ENCODE peak calls at places on chromosome 3, in ten cellular contexts. A is endothelial cell, T is psoas muscle, U is BJ, R is GM13976, Q is brain microvascular endothelial cell, F is WTC11, G is fibroblast of the aortic adventitia, J is fibroblast of mammary gland, Z is choroid plexus epithelial cell. X is an unnamed sample.
A peak's percentile ranks its signal among the peaks of the same experiment; 100 is the strongest.

GRCh38 chr3:124584552-124585391 is 145.5 kb upstream of the UMPS start:
- DNase-seq in U (no peak), A (peak; percentile 91), T (peak; percentile 89), R (peak; percentile 54), G (no peak), F (peak; percentile 86), Q (peak; percentile 31), Z (peak; percentile 27), J (peak; percentile 28), X (peak; percentile 54)

GRCh38 chr3:30680789-30681188 is 74.4 kb downstream of the TGFBR2 start:
- DNase-seq in J (no peak), R (no peak), Z (peak; percentile 83), Q (no peak), A (no peak), T (no peak), G (peak; percentile 35), F (peak; percentile 18), U (no peak), X (peak; percentile 39)

GRCh38 chr3:142993958-142994442 is 7.4 kb upstream of the U2SURP start:
- DNase-seq in A (peak; percentile 71), J (peak; percentile 82), R (peak; percentile 74), G (peak; percentile 87), Z (peak; percentile 89), T (peak; percentile 71), F (peak; percentile 58), Q (peak; percentile 71), U (no peak), X (peak; percentile 66)

GRCh38 chr3:122410639-122411038 is 5.2 kb downstream of the WDR5B start:
- DNase-seq in J (no peak), F (no peak), G (no peak), Z (no peak), A (no peak), U (no peak), R (no peak), Q (no peak), T (no peak), X (no peak)

GRCh38 chr3:8536106-8537052 is 34.8 kb downstream of the LMCD1 start:
- DNase-seq in G (peak; percentile 54), R (no peak), A (no peak), Q (peak; percentile 70), T (no peak), U (no peak), F (no peak), Z (peak; percentile 83), J (peak; percentile 76), X (no peak)

GRCh38 chr3:177484926-177485325 is 287.6 kb upstream of the TBL1XR1 start:
- DNase-seq in J (peak; percentile 89), U (no peak), Q (no peak), T (no peak), R (no peak), A (no peak), G (no peak), Z (peak; percentile 23), F (no peak), X (no peak)

GRCh38 chr3:18786924-18787323 is 361.4 kb upstream of the KCNH8 start:
- DNase-seq in Z (no peak), U (no peak), R (no peak), F (no peak), A (no peak), G (no peak), T (no peak), J (no peak), Q (no peak), X (no peak)

GRCh38 chr3:42191443-42191747 is 74.6 kb downstream of the CCK start:
- DNase-seq in G (no peak), R (no peak), J (no peak), T (no peak), Q (no peak), F (no peak), Z (no peak), A (no peak), U (no peak), X (no peak)

GRCh38 chr3:107458871-107459270 is 63.9 kb upstream of the BBX start:
- DNase-seq in J (peak; percentile 47), Z (peak; percentile 58), R (no peak), Q (no peak), G (peak; percentile 39), T (no peak), A (no peak), U (no peak), F (no peak), X (no peak)

GRCh38 chr3:172347895-172348680 is 100.2 kb downstream of the GHSR start:
- DNase-seq in U (no peak), R (no peak), T (no peak), G (no peak), J (no peak), Z (no peak), F (no peak), A (no peak), Q (no peak), X (no peak)

GRCh38 chr3:12750223-12750622 is 8.8 kb downstream of the TMEM40 start:
- DNase-seq in A (no peak), Q (peak; percentile 56), Z (peak; percentile 76), G (peak; percentile 85), F (no peak), U (peak; percentile 38), T (no peak), J (peak; percentile 83), R (no peak), X (no peak)

GRCh38 chr3:177781686-177782161 is 584.4 kb upstream of the TBL1XR1 start:
- DNase-seq in G (peak; percentile 80), R (no peak), F (no peak), Q (peak; percentile 20), A (no peak), U (no peak), T (peak; percentile 59), J (peak; percentile 76), Z (peak; percentile 97), X (peak; percentile 1)

GRCh38 chr3:139629033-139629432 is 48.7 kb downstream of the NMNAT3 start:
- DNase-seq in A (no peak), F (peak; percentile 52), G (no peak), U (no peak), Q (peak; percentile 9), Z (peak; percentile 21), J (peak; percentile 10), R (peak; percentile 25), T (no peak), X (no peak)

GRCh38 chr3:143078883-143079282 is 40.7 kb upstream of the CHST2 start:
- DNase-seq in R (no peak), J (peak; percentile 77), Q (peak; percentile 65), T (no peak), A (no peak), F (no peak), G (peak; percentile 60), U (no peak), Z (peak; percentile 30), X (no peak)

GRCh38 chr3:150720444-150720843 is 16.7 kb upstream of the ERICH6 start:
- DNase-seq in U (no peak), A (no peak), J (no peak), R (no peak), F (no peak), Q (no peak), Z (no peak), G (no peak), T (no peak), X (no peak)

GRCh38 chr3:82194870-82195269 is 433.4 kb upstream of the GBE1 start:
- DNase-seq in Z (no peak), F (no peak), J (no peak), A (no peak), U (no peak), Q (no peak), G (no peak), T (no peak), R (no peak), X (no peak)

GRCh38 chr3:35946121-35946856 is 307.0 kb downstream of the ARPP21 start:
- DNase-seq in F (no peak), Z (peak; percentile 78), G (peak; percentile 75), U (no peak), R (peak; percentile 10), Q (no peak), T (no peak), J (peak; percentile 46), A (no peak), X (no peak)

GRCh38 chr3:33660035-33660434 is 58.0 kb downstream of the CLASP2 start:
- DNase-seq in U (no peak), G (no peak), T (no peak), Z (no peak), A (no peak), R (no peak), Q (no peak), J (no peak), F (no peak), X (no peak)

GRCh38 chr3:148882288-148882687 is 17.2 kb downstream of the CPA3 start:
- DNase-seq in F (no peak), A (no peak), J (peak; percentile 78), Q (peak; percentile 77), G (peak; percentile 68), R (no peak), Z (peak; percentile 86), U (no peak), T (no peak), X (no peak)

GRCh38 chr3:143170676-143171075 is 51.1 kb downstream of the CHST2 start:
- DNase-seq in Z (peak; percentile 94), G (peak; percentile 42), T (no peak), U (no peak), A (no peak), F (no peak), R (no peak), Q (peak; percentile 63), J (peak; percentile 56), X (no peak)

GRCh38 chr3:43996379-43997301 is 245.0 kb upstream of the TOPAZ1 start:
- DNase-seq in R (peak; percentile 71), T (no peak), F (peak; percentile 58), Q (no peak), G (peak; percentile 46), J (peak; percentile 54), A (peak; percentile 58), Z (peak; percentile 24), U (no peak), X (peak; percentile 39)

GRCh38 chr3:119600732-119601131 is 3.0 kb downstream of the PLA1A start:
- DNase-seq in R (peak; percentile 63), A (peak; percentile 7), Q (no peak), J (no peak), F (peak; percentile 71), Z (no peak), U (no peak), T (peak; percentile 59), G (no peak), X (no peak)
- TF ChIP-seq CTCF in R (peak; percentile 90), A (peak; percentile 32), Q (peak; percentile 60), J (peak; percentile 41), F (peak; percentile 43), Z (peak; percentile 46), U (peak; percentile 47), T (peak; percentile 31), G (peak; percentile 31), X (peak; percentile 27)

GRCh38 chr3:11379238-11379823 is 107.1 kb downstream of the ATG7 start:
- DNase-seq in G (peak; percentile 84), Z (peak; percentile 85), R (peak; percentile 45), Q (peak; percentile 74), A (peak; percentile 32), J (peak; percentile 69), F (no peak), T (no peak), U (peak; percentile 15), X (peak; percentile 19)
- TF ChIP-seq CTCF in G (peak; percentile 47), Z (peak; percentile 57), R (peak; percentile 49), Q (peak; percentile 49), A (peak; percentile 67), J (peak; percentile 53), F (peak; percentile 57), T (peak; percentile 69), U (peak; percentile 49), X (peak; percentile 86)

GRCh38 chr3:195253981-195254432 is 17.0 kb downstream of the XXYLT1 start:
- DNase-seq in R (peak; percentile 12), U (no peak), F (no peak), J (no peak), T (no peak), A (no peak), Q (no peak), G (no peak), Z (no peak), X (no peak)
- TF ChIP-seq CTCF in R (no peak), U (no peak), F (no peak), J (no peak), T (no peak), A (no peak), Q (no peak), G (no peak), Z (no peak), X (no peak)

GRCh38 chr3:186241910-186242821 is 119.9 kb downstream of the DGKG start:
- DNase-seq in T (peak; percentile 90), A (peak; percentile 70), F (peak; percentile 83), J (peak; percentile 86), R (peak; percentile 80), Z (peak; percentile 85), Q (peak; percentile 90), U (no peak), G (peak; percentile 72), X (peak; percentile 23)
- TF ChIP-seq CTCF in T (peak; percentile 58), A (peak; percentile 34), F (peak; percentile 25), J (peak; percentile 70), R (peak; percentile 65), Z (peak; percentile 81), Q (peak; percentile 84), U (peak; percentile 52), G (peak; percentile 68), X (peak; percentile 54)